ENCODE peak calls at places on chromosomes 16 and 17, in five cellular contexts. A is NCI-H1092; J is stimulated activated CD8-positive, alpha-beta memory T cell treated with anti-CD3 and anti-CD28 coated beads, Interleukin-4, amount 100 ng/mL, for 1 hour; S is HTR-8/SVneo; Z is nephron progenitor cell. H is an unnamed sample.

GRCh38 chr17:62625870-62626200 is 1.6 kb upstream of the MRC2 start:
- DNase-seq in S (no peak), J (no peak), Z (no peak), A (no peak), H (no peak)

GRCh38 chr17:7215652-7216139 is 3.9 kb downstream of the DLG4 start:
- DNase-seq in J (no peak), S (no peak), A (no peak), Z (no peak), H (no peak)

GRCh38 chr17:82242977-82243647 is 14.3 kb downstream of the SLC16A3 start:
- DNase-seq in A (no peak), J (no peak), S (no peak), Z (no peak), H (no peak)

GRCh38 chr17:57898487-57899311 is 48.9 kb upstream of the MRPS23 start:
- DNase-seq in A (no peak), Z (peak), S (peak), J (no peak), H (no peak)

GRCh38 chr17:67608691-67609090 is 109.0 kb upstream of the NOL11 start:
- DNase-seq in A (no peak), Z (no peak), J (no peak), S (no peak), H (no peak)

GRCh38 chr17:55005520-55005919 is 37.0 kb downstream of the STXBP4 start:
- DNase-seq in S (peak), J (no peak), Z (no peak), A (no peak), H (no peak)

GRCh38 chr16:58109330-58109729 is 19.9 kb downstream of the CFAP20 start:
- DNase-seq in Z (no peak), J (no peak), S (no peak), A (no peak), H (no peak)

GRCh38 chr16:29727452-29727851 is 18.3 kb downstream of the C16orf54 start:
- DNase-seq in A (no peak), S (no peak), J (no peak), Z (no peak), H (no peak)

GRCh38 chr17:80218391-80218790 is 1.7 kb downstream of the SGSH start:
- DNase-seq in A (no peak), S (no peak), J (no peak), Z (no peak), H (no peak)

GRCh38 chr16:61274211-61274610 is 762.0 kb downstream of the CDH8 start:
- DNase-seq in A (no peak), J (no peak), S (no peak), Z (no peak), H (no peak)

GRCh38 chr16:61654962-61655361 is 381.3 kb downstream of the CDH8 start:
- DNase-seq in Z (no peak), S (no peak), A (no peak), J (no peak), H (no peak)

GRCh38 chr17:2564876-2565275 is 28.6 kb upstream of the PAFAH1B1 start:
- DNase-seq in Z (no peak), S (no peak), J (no peak), A (no peak), H (no peak)

GRCh38 chr16:83964684-83965443 is 3.2 kb upstream of the NECAB2 start:
- DNase-seq in Z (no peak), A (no peak), S (no peak), J (no peak), H (no peak)

GRCh38 chr16:69143116-69143515 is 10.7 kb downstream of the UTP4 start:
- DNase-seq in S (no peak), A (no peak), Z (no peak), J (no peak), H (no peak)

GRCh38 chr17:80878876-80879722 is 112.5 kb upstream of the CHMP6 start:
- DNase-seq in S (no peak), Z (no peak), J (no peak), A (no peak), H (no peak)

GRCh38 chr16:75052481-75053211 is 53.8 kb downstream of the ZNRF1 start:
- DNase-seq in S (no peak), A (no peak), Z (no peak), J (no peak), H (no peak)

GRCh38 chr17:71163813-71164122 is 957.1 kb upstream of the SOX9 start:
- DNase-seq in A (no peak), S (no peak), Z (no peak), J (no peak), H (no peak)

GRCh38 chr17:29710891-29711418 is 88.2 kb upstream of the CORO6 start:
- DNase-seq in J (no peak), S (peak), A (no peak), Z (no peak), H (no peak)

GRCh38 chr16:83862661-83863060 is 36.3 kb upstream of the MLYCD start:
- DNase-seq in Z (no peak), A (no peak), S (no peak), J (no peak), H (no peak)

GRCh38 chr16:65500007-65500406 is 378.1 kb upstream of the CDH11 start:
- DNase-seq in A (no peak), Z (no peak), J (no peak), S (no peak), H (no peak)

GRCh38 chr17:31269597-31269996 is 27.4 kb downstream of the OMG start:
- DNase-seq in J (no peak), Z (no peak), S (peak), A (no peak), H (no peak)

GRCh38 chr16:85134794-85135153 is 22.5 kb upstream of the CIBAR2 start:
- DNase-seq in J (no peak), S (no peak), Z (no peak), A (no peak), H (no peak)

GRCh38 chr16:17312100-17312732 is 158.5 kb downstream of the XYLT1 start:
- DNase-seq in S (no peak), J (no peak), Z (no peak), A (no peak), H (no peak)

GRCh38 chr17:73091770-73092517 is 544 bp downstream of the SLC39A11 start:
- DNase-seq in A (no peak), J (no peak), Z (peak), S (peak), H (no peak)

GRCh38 chr16:85735946-85736345 is 14.9 kb downstream of the C16orf74 start:
- DNase-seq in S (no peak), A (no peak), Z (no peak), J (no peak), H (no peak)

GRCh38 chr17:65005858-65006257 is 50.7 kb downstream of the GNA13 start:
- DNase-seq in A (no peak), J (no peak), Z (no peak), S (no peak), H (no peak)

GRCh38 chr17:49862781-49863331 is 15.0 kb upstream of the TAC4 start:
- DNase-seq in S (no peak), Z (peak), J (no peak), A (no peak), H (no peak)

GRCh38 chr16:11800385-11800718 is 3.3 kb upstream of the ZC3H7A start:
- DNase-seq in S (no peak), A (no peak), J (no peak), Z (no peak), H (no peak)

GRCh38 chr17:57517519-57518342 is 227.4 kb downstream of the CCDC182 start:
- DNase-seq in Z (no peak), J (no peak), A (no peak), S (no peak), H (no peak)

GRCh38 chr17:55466671-55467070 is 44.6 kb downstream of the SMIM36 start:
- DNase-seq in J (no peak), Z (no peak), A (no peak), S (no peak), H (no peak)

GRCh38 chr16:75189638-75190245 is 17.2 kb downstream of the CTRB2 start:
- DNase-seq in Z (no peak), J (no peak), A (no peak), S (no peak), H (no peak)

GRCh38 chr16:57377080-57377841 is 5.0 kb downstream of the CX3CL1 start:
- DNase-seq in S (no peak), A (no peak), J (no peak), Z (no peak), H (no peak)

GRCh38 chr17:65742433-65743312 is 181.2 kb upstream of the AXIN2 start:
- DNase-seq in A (no peak), Z (no peak), S (peak), J (no peak), H (no peak)

H was measured in central memory CD4-positive, alpha-beta T cell.